ENCODE peak calls at places on chromosomes 4 and X, in seven cellular contexts. V, A, Y, O, D, H and K are unnamed samples.

GRCh38 chrX:109624022-109624421 is 950 bp downstream of the KCNE5 start:
- DNase-seq in H (peak; percentile 16), Y (no peak), O (no peak), D (no peak), V (no peak), A (no peak), K (no peak)

GRCh38 chr4:130257271-130257670 is 1161.3 kb downstream of the C4orf33 start:
- DNase-seq in Y (no peak), H (no peak), V (no peak), A (peak; percentile 35), D (peak; percentile 14), O (peak; percentile 88), K (peak; percentile 22)

GRCh38 chrX:31384471-31384870 is 312.6 kb upstream of the FTHL17 start:
- DNase-seq in O (no peak), Y (no peak), D (no peak), A (no peak), H (peak; percentile 0), V (no peak), K (no peak)

GRCh38 chr4:85968945-85969830 is 390.7 kb downstream of the MAPK10 start:
- DNase-seq in V (no peak), H (no peak), A (peak; percentile 72), O (peak; percentile 43), Y (peak; percentile 33), D (peak; percentile 36), K (peak; percentile 72)

GRCh38 chr4:65791111-65791806 is 121.0 kb upstream of the EPHA5 start:
- DNase-seq in H (no peak), Y (no peak), O (peak; percentile 4), D (peak; percentile 1), V (no peak), A (no peak), K (no peak)

GRCh38 chr4:152961752-152962117 is 25.6 kb downstream of the FHDC1 start:
- DNase-seq in H (no peak), V (no peak), D (no peak), Y (no peak), A (no peak), O (no peak), K (peak; percentile 39)

GRCh38 chrX:58025979-58026378 is 115.7 kb upstream of the ZXDA start:
- DNase-seq in V (no peak), D (no peak), A (peak; percentile 10), Y (peak; percentile 24), O (peak; percentile 14), H (peak; percentile 1), K (peak; percentile 25)

GRCh38 chr4:17502764-17503163 is 9.1 kb downstream of the QDPR start:
- DNase-seq in A (no peak), O (no peak), V (no peak), D (peak; percentile 0), H (no peak), Y (no peak), K (peak; percentile 48)

GRCh38 chr4:1079711-1080265 is 33.6 kb downstream of the RNF212 start:
- DNase-seq in A (no peak), O (no peak), D (no peak), Y (no peak), H (no peak), V (no peak), K (no peak)

GRCh38 chrX:69162466-69162865 is 2.8 kb downstream of the PJA1 start:
- DNase-seq in O (no peak), D (no peak), H (no peak), V (no peak), A (no peak), Y (no peak), K (no peak)

GRCh38 chr4:48483777-48484493 is 792 bp downstream of the SLC10A4 start:
- DNase-seq in O (no peak), V (no peak), A (no peak), H (no peak), Y (peak; percentile 41), D (no peak), K (no peak)

GRCh38 chrX:51847463-51847862 is 46.0 kb upstream of the MAGED1 start:
- DNase-seq in D (no peak), V (no peak), Y (no peak), O (no peak), H (no peak), A (no peak), K (no peak)

GRCh38 chrX:39601193-39602085 is 496.3 kb downstream of the BCOR start:
- DNase-seq in O (no peak), Y (no peak), V (no peak), A (no peak), H (no peak), D (peak; percentile 55), K (no peak)

GRCh38 chr4:123479944-123480343 is 83.3 kb downstream of the SPRY1 start:
- DNase-seq in O (no peak), Y (peak; percentile 8), H (no peak), D (no peak), V (no peak), A (peak; percentile 71), K (peak; percentile 10)

GRCh38 chr4:17030543-17030942 is 132.1 kb upstream of the LDB2 start:
- DNase-seq in H (no peak), Y (no peak), A (peak; percentile 75), D (peak; percentile 91), O (peak; percentile 55), V (no peak), K (peak; percentile 96)

GRCh38 chr4:159042097-159042605 is 60.7 kb upstream of the RAPGEF2 start:
- DNase-seq in V (no peak), Y (peak; percentile 98), A (no peak), H (no peak), O (peak; percentile 17), D (no peak), K (no peak)

GRCh38 chrX:87517571-87518141 is at the start of gene KLHL4:
- DNase-seq in V (no peak), H (peak; percentile 66), Y (peak; percentile 65), A (peak; percentile 82), D (peak; percentile 62), O (peak; percentile 84), K (peak; percentile 74)

GRCh38 chrX:44735498-44735897 is 108.3 kb upstream of the DUSP21 start:
- DNase-seq in H (no peak), A (no peak), D (no peak), V (no peak), O (no peak), Y (no peak), K (no peak)

GRCh38 chr4:5874811-5875465 is 17.9 kb downstream of the CRMP1 start:
- DNase-seq in V (no peak), Y (no peak), O (no peak), A (no peak), D (peak; percentile 0), H (peak; percentile 5), K (peak; percentile 44)

GRCh38 chrX:41482153-41482850 is 35.2 kb downstream of the NYX start:
- DNase-seq in V (no peak), A (no peak), O (no peak), H (no peak), D (no peak), Y (no peak), K (peak; percentile 7)

GRCh38 chrX:120251471-120252011 is 929 bp downstream of the ZBTB33 start:
- DNase-seq in V (peak; percentile 25), Y (peak; percentile 75), H (no peak), O (no peak), D (peak; percentile 28), A (peak; percentile 49), K (peak; percentile 18)

GRCh38 chr4:56127698-56128097 is 179.0 kb downstream of the CEP135 start:
- DNase-seq in V (no peak), D (no peak), Y (no peak), A (no peak), O (no peak), H (no peak), K (no peak)

GRCh38 chrX:261167-261857 is 19.9 kb upstream of the PLCXD1 start:
- DNase-seq in O (peak; percentile 68), A (peak; percentile 71), D (no peak), H (no peak), Y (peak; percentile 28), V (peak; percentile 10), K (peak; percentile 23)

GRCh38 chrX:85808217-85808616 is 239.1 kb downstream of the CHM start:
- DNase-seq in V (no peak), A (no peak), Y (no peak), D (no peak), O (no peak), H (no peak), K (no peak)

GRCh38 chr4:94722270-94722669 is 35.5 kb upstream of the BMPR1B start:
- DNase-seq in D (no peak), H (no peak), Y (no peak), A (no peak), V (no peak), O (no peak), K (no peak)

GRCh38 chrX:1165535-1166196 is 46.8 kb downstream of the CRLF2 start:
- DNase-seq in Y (no peak), H (no peak), D (peak; percentile 17), V (no peak), A (peak; percentile 50), O (no peak), K (no peak)

GRCh38 chr4:71110499-71110898 is 117.0 kb downstream of the DCK start:
- DNase-seq in D (no peak), H (no peak), Y (no peak), A (no peak), V (no peak), O (no peak), K (no peak)

GRCh38 chrX:129161108-129161507 is 362.2 kb downstream of the SMARCA1 start:
- DNase-seq in O (no peak), H (no peak), D (no peak), V (no peak), Y (no peak), A (no peak), K (no peak)
- H3K27ac ChIP-seq in O (no peak overlapping the region), H (no peak overlapping the region), D (no peak overlapping the region), V (no peak overlapping the region), Y (no peak overlapping the region), A (no peak overlapping the region), K (no peak overlapping the region)

GRCh38 chr4:101791189-101791572 is 651 bp downstream of the BANK1 start:
- DNase-seq in D (no peak), A (no peak), Y (no peak), O (no peak), V (no peak), H (no peak), K (no peak)
- H3K27ac ChIP-seq in D (no peak overlapping the region), A (no peak overlapping the region), Y (no peak overlapping the region), O (no peak overlapping the region), V (no peak overlapping the region), H (no peak overlapping the region), K (no peak overlapping the region)

GRCh38 chr4:99863804-99864203 is 30.4 kb downstream of the LAMTOR3 start:
- DNase-seq in O (peak; percentile 41), D (no peak), Y (peak; percentile 33), A (peak; percentile 24), H (no peak), V (no peak), K (peak; percentile 57)

DNA sequence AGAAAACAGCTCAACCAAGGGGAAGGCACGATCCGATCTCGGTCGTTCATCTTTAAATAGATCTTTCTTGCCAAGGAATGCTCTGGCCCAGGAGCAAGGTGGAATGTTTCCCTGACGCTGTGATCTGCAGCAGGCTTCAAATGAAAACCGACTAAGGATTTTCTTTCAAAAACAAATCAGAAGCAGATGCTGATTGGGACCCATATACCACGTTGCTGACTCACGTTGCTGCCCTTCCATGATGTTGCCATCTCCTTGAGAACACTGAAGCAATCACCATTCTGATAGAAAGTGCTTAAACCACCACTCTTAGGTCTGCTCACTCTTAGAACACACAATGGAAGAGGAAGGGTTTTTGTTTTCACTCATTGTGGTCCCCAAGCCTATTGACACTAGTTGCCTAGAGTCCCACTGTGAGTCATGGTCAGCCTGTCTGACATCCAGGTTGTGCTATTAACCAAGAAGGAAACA is 26.1 kb downstream of the LAMTOR3 start:
- DNase-seq in V (no peak), Y (no peak), D (peak; percentile 28), O (peak; percentile 32), H (no peak), A (peak; percentile 6), K (peak; percentile 25)
- H3K27ac ChIP-seq in V (no peak overlapping the region), Y (no peak overlapping the region), D (no peak overlapping the region), O (no peak overlapping the region), H (no peak overlapping the region), A (no peak overlapping the region), K (no peak overlapping the region)

GRCh38 chr4:88110826-88111225 is 47.6 kb downstream of the ABCG2 start:
- DNase-seq in Y (no peak), V (no peak), A (no peak), D (no peak), O (no peak), H (no peak), K (no peak)
- H3K27ac ChIP-seq in Y (no peak overlapping the region), V (no peak overlapping the region), A (no peak overlapping the region), D (no peak overlapping the region), O (no peak overlapping the region), H (no peak overlapping the region), K (no peak overlapping the region)